ENCODE peak calls at places on chromosome 12, in eight cellular contexts. One of them, this sample, is unnamed.

GRCh38 chr12:124750787-124751471 is 112.7 kb downstream of the SCARB1 start:
- DNase-seq in choroid plexus epithelial cell: no peak
- DNase-seq in mesenchymal stem cell: no peak
- DNase-seq in NB4: peak; percentile 65
- DNase-seq in neuronal stem cell: no peak
- DNase-seq in AG04449: no peak
- DNase-seq in heart right ventricle: no peak
- DNase-seq in mammary epithelial cell: no peak
- DNase-seq in this sample: no peak

GRCh38 chr12:121797937-121798801 is 4.7 kb upstream of the RHOF start:
- DNase-seq in neuronal stem cell: no peak
- DNase-seq in heart right ventricle: peak; percentile 80
- DNase-seq in mesenchymal stem cell: peak; percentile 41
- DNase-seq in mammary epithelial cell: no peak
- DNase-seq in NB4: no peak
- DNase-seq in AG04449: no peak
- DNase-seq in choroid plexus epithelial cell: peak; percentile 62
- DNase-seq in this sample: peak; percentile 96

GRCh38 chr12:19095869-19096480 is 33.6 kb upstream of the PLEKHA5 start:
- DNase-seq in NB4: no peak
- DNase-seq in neuronal stem cell: no peak
- DNase-seq in mesenchymal stem cell: peak; percentile 16
- DNase-seq in heart right ventricle: no peak
- DNase-seq in choroid plexus epithelial cell: peak; percentile 22
- DNase-seq in mammary epithelial cell: peak; percentile 69
- DNase-seq in AG04449: no peak
- DNase-seq in this sample: no peak

GRCh38 chr12:42565633-42566032 is 23.9 kb downstream of the PRICKLE1 start:
- DNase-seq in neuronal stem cell: no peak
- DNase-seq in mesenchymal stem cell: no peak
- DNase-seq in NB4: no peak
- DNase-seq in mammary epithelial cell: no peak
- DNase-seq in AG04449: no peak
- DNase-seq in heart right ventricle: no peak
- DNase-seq in choroid plexus epithelial cell: no peak
- DNase-seq in this sample: no peak

GRCh38 chr12:132597333-132598283 is 12.8 kb downstream of the LRCOL1 start:
- DNase-seq in neuronal stem cell: peak; percentile 50
- DNase-seq in heart right ventricle: peak; percentile 62
- DNase-seq in mesenchymal stem cell: peak; percentile 68
- DNase-seq in AG04449: no peak
- DNase-seq in mammary epithelial cell: peak; percentile 16
- DNase-seq in NB4: no peak
- DNase-seq in choroid plexus epithelial cell: peak; percentile 65
- DNase-seq in this sample: peak; percentile 68

GRCh38 chr12:26800858-26801257 is 32.1 kb downstream of the ITPR2 start:
- DNase-seq in mesenchymal stem cell: no peak
- DNase-seq in AG04449: no peak
- DNase-seq in NB4: no peak
- DNase-seq in neuronal stem cell: no peak
- DNase-seq in choroid plexus epithelial cell: no peak
- DNase-seq in mammary epithelial cell: no peak
- DNase-seq in heart right ventricle: no peak
- DNase-seq in this sample: no peak

GRCh38 chr12:132638541-132639408 is 20.2 kb downstream of the P2RX2 start:
- DNase-seq in mammary epithelial cell: peak; percentile 26
- DNase-seq in neuronal stem cell: no peak
- DNase-seq in mesenchymal stem cell: peak; percentile 69
- DNase-seq in AG04449: peak; percentile 10
- DNase-seq in heart right ventricle: no peak
- DNase-seq in choroid plexus epithelial cell: peak; percentile 81
- DNase-seq in NB4: peak; percentile 56
- DNase-seq in this sample: no peak

GRCh38 chr12:119704065-119704747 is 36.3 kb downstream of the PRKAB1 start:
- DNase-seq in NB4: peak; percentile 37
- DNase-seq in AG04449: no peak
- DNase-seq in heart right ventricle: peak; percentile 43
- DNase-seq in mammary epithelial cell: no peak
- DNase-seq in neuronal stem cell: no peak
- DNase-seq in mesenchymal stem cell: no peak
- DNase-seq in choroid plexus epithelial cell: no peak
- DNase-seq in this sample: no peak

GRCh38 chr12:52521175-52521574 is 981 bp upstream of the KRT5 start:
- DNase-seq in choroid plexus epithelial cell: peak; percentile 25
- DNase-seq in neuronal stem cell: no peak
- DNase-seq in mammary epithelial cell: peak; percentile 95
- DNase-seq in mesenchymal stem cell: no peak
- DNase-seq in AG04449: no peak
- DNase-seq in NB4: no peak
- DNase-seq in heart right ventricle: no peak
- DNase-seq in this sample: no peak

GRCh38 chr12:12735301-12735700 is 18.1 kb downstream of the CDKN1B start:
- DNase-seq in NB4: no peak
- DNase-seq in neuronal stem cell: no peak
- DNase-seq in AG04449: no peak
- DNase-seq in mesenchymal stem cell: peak; percentile 42
- DNase-seq in choroid plexus epithelial cell: peak; percentile 75
- DNase-seq in mammary epithelial cell: no peak
- DNase-seq in heart right ventricle: no peak
- DNase-seq in this sample: no peak

GRCh38 chr12:89059721-89060120 is 292.6 kb downstream of the DUSP6 start:
- DNase-seq in NB4: no peak
- DNase-seq in neuronal stem cell: no peak
- DNase-seq in heart right ventricle: no peak
- DNase-seq in mesenchymal stem cell: no peak
- DNase-seq in choroid plexus epithelial cell: peak; percentile 26
- DNase-seq in AG04449: no peak
- DNase-seq in mammary epithelial cell: no peak
- DNase-seq in this sample: no peak

GRCh38 chr12:47509398-47509851 is 196.4 kb downstream of the RPAP3 start:
- DNase-seq in neuronal stem cell: no peak
- DNase-seq in AG04449: peak; percentile 70
- DNase-seq in NB4: no peak
- DNase-seq in choroid plexus epithelial cell: peak; percentile 38
- DNase-seq in mesenchymal stem cell: peak; percentile 79
- DNase-seq in mammary epithelial cell: peak; percentile 88
- DNase-seq in heart right ventricle: no peak
- DNase-seq in this sample: no peak

GRCh38 chr12:16243487-16244412 is 33.7 kb downstream of the SLC15A5 start:
- DNase-seq in heart right ventricle: no peak
- DNase-seq in mammary epithelial cell: no peak
- DNase-seq in NB4: no peak
- DNase-seq in choroid plexus epithelial cell: no peak
- DNase-seq in AG04449: no peak
- DNase-seq in neuronal stem cell: no peak
- DNase-seq in mesenchymal stem cell: no peak
- DNase-seq in this sample: no peak

GRCh38 chr12:121334513-121335343 is 17.5 kb downstream of the ANAPC5 start:
- DNase-seq in NB4: peak; percentile 82
- DNase-seq in neuronal stem cell: peak; percentile 38
- DNase-seq in mesenchymal stem cell: peak; percentile 76
- DNase-seq in heart right ventricle: no peak
- DNase-seq in choroid plexus epithelial cell: peak; percentile 87
- DNase-seq in AG04449: peak; percentile 36
- DNase-seq in mammary epithelial cell: peak; percentile 56
- DNase-seq in this sample: peak; percentile 25

GRCh38 chr12:89730060-89730459 is 21.4 kb upstream of the ATP2B1 start:
- DNase-seq in mesenchymal stem cell: no peak
- DNase-seq in heart right ventricle: no peak
- DNase-seq in neuronal stem cell: no peak
- DNase-seq in choroid plexus epithelial cell: no peak
- DNase-seq in mammary epithelial cell: no peak
- DNase-seq in AG04449: no peak
- DNase-seq in NB4: no peak
- DNase-seq in this sample: no peak

GRCh38 chr12:107012736-107013425 is 25.9 kb upstream of the MTERF2 start:
- DNase-seq in mammary epithelial cell: no peak
- DNase-seq in NB4: no peak
- DNase-seq in mesenchymal stem cell: no peak
- DNase-seq in choroid plexus epithelial cell: no peak
- DNase-seq in neuronal stem cell: no peak
- DNase-seq in AG04449: no peak
- DNase-seq in heart right ventricle: no peak
- DNase-seq in this sample: no peak

GRCh38 chr12:21940549-21940948 is 677 bp downstream of the ABCC9 start:
- DNase-seq in mammary epithelial cell: no peak
- DNase-seq in neuronal stem cell: no peak
- DNase-seq in NB4: no peak
- DNase-seq in choroid plexus epithelial cell: no peak
- DNase-seq in mesenchymal stem cell: no peak
- DNase-seq in AG04449: no peak
- DNase-seq in heart right ventricle: no peak
- DNase-seq in this sample: no peak

GRCh38 chr12:107503851-107504502 is 181.6 kb upstream of the PWP1 start:
- DNase-seq in mesenchymal stem cell: no peak
- DNase-seq in heart right ventricle: no peak
- DNase-seq in mammary epithelial cell: no peak
- DNase-seq in choroid plexus epithelial cell: no peak
- DNase-seq in neuronal stem cell: no peak
- DNase-seq in AG04449: no peak
- DNase-seq in NB4: no peak
- DNase-seq in this sample: no peak

DNA sequence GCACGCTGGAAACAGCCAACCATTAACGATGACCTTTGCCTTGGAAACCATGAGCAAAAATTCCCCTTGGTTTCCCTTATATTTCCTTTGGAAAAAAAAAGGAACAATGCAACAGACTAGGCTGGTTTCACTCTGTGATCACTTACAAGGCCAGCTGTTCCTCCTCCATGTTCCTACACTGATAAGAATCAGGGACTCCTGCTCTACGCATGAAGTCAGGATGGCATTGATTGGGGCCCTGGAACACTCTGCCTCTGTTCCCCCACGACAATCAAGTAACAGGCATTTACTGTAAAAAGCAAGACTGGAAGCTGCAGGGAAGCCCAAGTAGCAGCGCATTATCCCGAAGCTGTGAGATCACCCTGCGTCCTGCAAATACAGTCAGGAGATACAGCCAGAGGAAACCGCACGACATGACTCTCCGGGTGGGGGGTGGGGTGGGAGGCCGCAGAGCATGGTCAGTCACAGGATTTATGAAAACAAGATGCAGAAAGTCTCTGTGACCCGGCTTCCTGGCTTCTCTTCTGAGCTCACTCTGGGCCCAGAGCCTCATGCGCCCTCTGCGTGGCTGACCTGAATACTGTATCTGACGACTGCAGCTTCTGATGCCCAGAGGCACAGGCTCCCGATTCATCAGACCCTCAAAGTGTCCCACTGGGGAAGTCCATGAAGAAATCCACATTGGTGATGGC is 31.1 kb downstream of the SSH1 start:
- DNase-seq in mammary epithelial cell: no peak
- DNase-seq in mesenchymal stem cell: peak; percentile 99
- DNase-seq in heart right ventricle: peak; percentile 45
- DNase-seq in NB4: peak; percentile 76
- DNase-seq in AG04449: peak; percentile 91
- DNase-seq in neuronal stem cell: no peak
- DNase-seq in choroid plexus epithelial cell: peak; percentile 99
- DNase-seq in this sample: no peak
- H3K4me3 ChIP-seq in mammary epithelial cell: no peak overlapping the region
- H3K4me3 ChIP-seq in mesenchymal stem cell: peak overlapping the region; percentile 74
- H3K4me3 ChIP-seq in heart right ventricle: peak overlapping the region; percentile 39
- H3K4me3 ChIP-seq in NB4: peak overlapping the region; percentile 22
- H3K4me3 ChIP-seq in AG04449: peak overlapping the region; percentile 38
- H3K4me3 ChIP-seq in neuronal stem cell: no peak overlapping the region
- H3K4me3 ChIP-seq in choroid plexus epithelial cell: peak overlapping the region; percentile 30
- H3K4me3 ChIP-seq in this sample: no peak overlapping the region

DNA sequence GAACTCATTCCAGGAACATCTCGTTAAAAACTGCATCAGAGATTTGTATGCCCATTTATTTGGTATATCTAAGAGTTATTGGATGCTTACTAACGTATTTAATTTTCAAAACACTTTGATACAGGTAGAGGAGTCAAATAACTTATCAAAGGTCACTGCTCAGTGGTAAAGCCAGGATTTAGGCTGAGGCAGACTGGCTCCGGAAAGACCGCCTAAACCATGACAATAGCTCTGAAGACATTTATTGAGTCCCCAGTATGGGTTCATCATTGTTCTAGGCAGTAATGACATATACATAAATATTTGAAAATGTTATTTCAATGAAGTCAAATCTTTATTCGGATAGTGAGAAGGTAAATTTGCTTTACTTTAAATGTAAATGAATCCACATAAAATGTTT is 30.3 kb downstream of the WBP11 start:
- DNase-seq in heart right ventricle: no peak
- DNase-seq in NB4: no peak
- DNase-seq in mammary epithelial cell: no peak
- DNase-seq in AG04449: no peak
- DNase-seq in neuronal stem cell: no peak
- DNase-seq in choroid plexus epithelial cell: no peak
- DNase-seq in mesenchymal stem cell: no peak
- DNase-seq in this sample: no peak
- H3K4me3 ChIP-seq in heart right ventricle: no peak overlapping the region
- H3K4me3 ChIP-seq in NB4: no peak overlapping the region
- H3K4me3 ChIP-seq in mammary epithelial cell: no peak overlapping the region
- H3K4me3 ChIP-seq in AG04449: no peak overlapping the region
- H3K4me3 ChIP-seq in neuronal stem cell: no peak overlapping the region
- H3K4me3 ChIP-seq in choroid plexus epithelial cell: no peak overlapping the region
- H3K4me3 ChIP-seq in mesenchymal stem cell: no peak overlapping the region
- H3K4me3 ChIP-seq in this sample: no peak overlapping the region

GRCh38 chr12:3882396-3882795 is 9.2 kb upstream of the PARP11 start:
- DNase-seq in heart right ventricle: no peak
- DNase-seq in mammary epithelial cell: no peak
- DNase-seq in AG04449: no peak
- DNase-seq in choroid plexus epithelial cell: no peak
- DNase-seq in NB4: no peak
- DNase-seq in neuronal stem cell: no peak
- DNase-seq in mesenchymal stem cell: no peak
- DNase-seq in this sample: no peak

GRCh38 chr12:3882896-3883564 is 9.8 kb upstream of the PARP11 start:
- DNase-seq in choroid plexus epithelial cell: peak; percentile 50
- DNase-seq in neuronal stem cell: no peak
- DNase-seq in mesenchymal stem cell: peak; percentile 29
- DNase-seq in NB4: peak; percentile 53
- DNase-seq in mammary epithelial cell: peak; percentile 26
- DNase-seq in AG04449: no peak
- DNase-seq in heart right ventricle: no peak
- DNase-seq in this sample: peak; percentile 21

GRCh38 chr12:3884671-3885070 is 11.5 kb upstream of the PARP11 start:
- DNase-seq in neuronal stem cell: no peak
- DNase-seq in choroid plexus epithelial cell: no peak
- DNase-seq in AG04449: no peak
- DNase-seq in mesenchymal stem cell: no peak
- DNase-seq in mammary epithelial cell: no peak
- DNase-seq in NB4: no peak
- DNase-seq in heart right ventricle: no peak
- DNase-seq in this sample: no peak

GRCh38 chr12:3888654-3889053 is 15.5 kb upstream of the PARP11 start:
- DNase-seq in mesenchymal stem cell: no peak
- DNase-seq in AG04449: no peak
- DNase-seq in neuronal stem cell: no peak
- DNase-seq in NB4: peak; percentile 56
- DNase-seq in heart right ventricle: no peak
- DNase-seq in mammary epithelial cell: no peak
- DNase-seq in choroid plexus epithelial cell: no peak
- DNase-seq in this sample: no peak

GRCh38 chr12:3885179-3886094 is 12.2 kb upstream of the PARP11 start:
- DNase-seq in NB4: peak; percentile 59
- DNase-seq in AG04449: no peak
- DNase-seq in heart right ventricle: no peak
- DNase-seq in neuronal stem cell: peak; percentile 61
- DNase-seq in choroid plexus epithelial cell: peak; percentile 80
- DNase-seq in mesenchymal stem cell: peak; percentile 66
- DNase-seq in mammary epithelial cell: peak; percentile 22
- DNase-seq in this sample: peak; percentile 35
- H3K4me3 ChIP-seq in NB4: no peak overlapping the region
- H3K4me3 ChIP-seq in AG04449: peak overlapping the region; percentile 38
- H3K4me3 ChIP-seq in heart right ventricle: peak overlapping the region; percentile 37
- H3K4me3 ChIP-seq in neuronal stem cell: no peak overlapping the region
- H3K4me3 ChIP-seq in choroid plexus epithelial cell: peak overlapping the region; percentile 60
- H3K4me3 ChIP-seq in mesenchymal stem cell: peak overlapping the region; percentile 84
- H3K4me3 ChIP-seq in mammary epithelial cell: no peak overlapping the region
- H3K4me3 ChIP-seq in this sample: no peak overlapping the region

GRCh38 chr12:31005256-31005943 is 68.3 kb upstream of the DDX11 start:
- DNase-seq in mesenchymal stem cell: no peak
- DNase-seq in NB4: no peak
- DNase-seq in neuronal stem cell: no peak
- DNase-seq in AG04449: no peak
- DNase-seq in heart right ventricle: no peak
- DNase-seq in mammary epithelial cell: no peak
- DNase-seq in choroid plexus epithelial cell: no peak
- DNase-seq in this sample: no peak
- H3K4me3 ChIP-seq in mesenchymal stem cell: no peak overlapping the region
- H3K4me3 ChIP-seq in NB4: no peak overlapping the region
- H3K4me3 ChIP-seq in neuronal stem cell: no peak overlapping the region
- H3K4me3 ChIP-seq in AG04449: no peak overlapping the region
- H3K4me3 ChIP-seq in heart right ventricle: no peak overlapping the region
- H3K4me3 ChIP-seq in mammary epithelial cell: no peak overlapping the region
- H3K4me3 ChIP-seq in choroid plexus epithelial cell: no peak overlapping the region
- H3K4me3 ChIP-seq in this sample: no peak overlapping the region

This sample was measured in HAP-1.